ENCODE peak calls at places on chromosome 2, in six cellular contexts. Y is colonic mucosa; K is K562; H is breast epithelium; X is naive thymus-derived CD4-positive, alpha-beta T cell; G is lower lobe of right lung. M is an unnamed sample. For H3K9me3, the result is how much of the 10 kb centered on the place peaks cover.

GRCh38 chr2:82491591-82491990 is 1967.5 kb downstream of the SUCLG1 start:
- DNase-seq in Y (no peak), K (no peak), H (no peak), X (no peak), G (no peak), M (no peak)

GRCh38 chr2:241947876-241948275 is 78.3 kb downstream of the RTP5 start:
- DNase-seq in Y (no peak), K (no peak), H (no peak), X (no peak), G (no peak), M (no peak)

GRCh38 chr2:238591732-238592131 is 165.0 kb downstream of the ASB1 start:
- DNase-seq in Y (no peak), K (no peak), H (no peak), X (no peak), G (no peak), M (no peak)

GRCh38 chr2:158533009-158533408 is 76.3 kb downstream of the PKP4 start:
- DNase-seq in Y (no peak), K (no peak), H (no peak), X (no peak), G (no peak), M (no peak)

GRCh38 chr2:68734688-68735525 is at the start of gene ARHGAP25:
- DNase-seq in Y (peak), K (no peak), H (no peak), X (peak), G (no peak), M (no peak)

GRCh38 chr2:229445013-229445412 is 173.9 kb upstream of the PID1 start:
- DNase-seq in Y (no peak), K (no peak), H (peak), X (no peak), G (no peak), M (no peak)

GRCh38 chr2:23556929-23557328 is 171.9 kb downstream of the KLHL29 start:
- DNase-seq in Y (no peak), K (no peak), H (no peak), X (no peak), G (no peak), M (no peak)

GRCh38 chr2:70785137-70785911 is 5.1 kb downstream of the FIGLA start:
- DNase-seq in Y (no peak), K (peak), H (no peak), X (peak), G (no peak), M (no peak)

GRCh38 chr2:213021971-213022899 is 129.2 kb downstream of the IKZF2 start:
- DNase-seq in Y (no peak), K (no peak), H (no peak), X (no peak), G (no peak), M (no peak)

GRCh38 chr2:211469660-211470059 is 913.3 kb downstream of the CPS1 start:
- DNase-seq in Y (no peak), K (no peak), H (no peak), X (no peak), G (no peak), M (no peak)

GRCh38 chr2:211468217-211468616 is 911.8 kb downstream of the CPS1 start:
- DNase-seq in Y (no peak), K (no peak), H (no peak), X (no peak), G (no peak), M (no peak)

GRCh38 chr2:211473116-211473515 is 916.7 kb downstream of the CPS1 start:
- DNase-seq in Y (no peak), K (no peak), H (no peak), X (no peak), G (no peak), M (no peak)

GRCh38 chr2:211468881-211469280 is 912.5 kb downstream of the CPS1 start:
- DNase-seq in Y (no peak), K (no peak), H (no peak), X (no peak), G (no peak), M (no peak)
- H3K9me3 ChIP-seq in Y (under half), K (under half), H (under half), X (under half), G (under half), M (under half)

DNA sequence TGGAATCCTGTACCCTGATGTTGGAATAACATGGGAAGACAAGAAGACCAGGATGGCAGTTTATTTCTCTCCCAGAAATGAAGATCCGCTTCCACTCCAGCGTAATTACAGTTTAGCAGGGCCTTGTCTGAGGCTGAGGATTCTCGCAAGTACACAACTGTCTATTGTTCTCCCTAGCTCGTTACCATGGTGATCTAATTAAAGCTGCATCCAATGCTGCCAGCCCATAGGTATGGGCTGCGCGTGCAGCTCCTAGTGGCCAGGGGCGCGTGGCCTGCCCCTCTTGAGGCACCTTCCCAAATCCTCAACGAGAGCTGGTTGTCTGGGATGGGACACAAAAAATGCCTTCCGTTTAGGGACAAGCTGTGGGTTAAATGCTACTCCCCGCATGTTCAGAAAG is 344.9 kb downstream of the CYRIA start:
- DNase-seq in Y (no peak), K (no peak), H (no peak), X (no peak), G (no peak), M (no peak)
- H3K9me3 ChIP-seq in Y (under half), K (under half), H (under half), X (under half), G (under half), M (under half)

GRCh38 chr2:126038901-126039300 is 617.1 kb upstream of the GYPC start:
- DNase-seq in Y (no peak), K (no peak), H (no peak), X (no peak), G (no peak), M (no peak)
- H3K9me3 ChIP-seq in Y (under half), K (under half), H (under half), X (under half), G (under half), M (under half)

GRCh38 chr2:161371869-161372268 is 44.2 kb upstream of the TBR1 start:
- DNase-seq in Y (no peak), K (no peak), H (no peak), X (no peak), G (no peak), M (no peak)
- H3K9me3 ChIP-seq in Y (under half), K (under half), H (under half), X (under half), G (under half), M (under half)

GRCh38 chr2:61173116-61173515 is 11.1 kb downstream of the C2orf74 start:
- DNase-seq in Y (no peak), K (no peak), H (no peak), X (no peak), G (no peak), M (no peak)
- H3K9me3 ChIP-seq in Y (under half), K (under half), H (under half), X (under half), G (under half), M (under half)

GRCh38 chr2:108393197-108393596 is 15.4 kb downstream of the SULT1C4 start:
- DNase-seq in Y (no peak), K (no peak), H (no peak), X (no peak), G (no peak), M (no peak)

GRCh38 chr2:108399479-108399878 is 21.7 kb downstream of the SULT1C4 start:
- DNase-seq in Y (no peak), K (no peak), H (no peak), X (no peak), G (no peak), M (no peak)

GRCh38 chr2:108392029-108392428 is 14.3 kb downstream of the SULT1C4 start:
- DNase-seq in Y (no peak), K (no peak), H (no peak), X (no peak), G (no peak), M (no peak)

GRCh38 chr2:108396845-108397244 is 19.1 kb downstream of the SULT1C4 start:
- DNase-seq in Y (no peak), K (no peak), H (no peak), X (no peak), G (no peak), M (no peak)

GRCh38 chr2:108395155-108395554 is 17.4 kb downstream of the SULT1C4 start:
- DNase-seq in Y (no peak), K (no peak), H (no peak), X (no peak), G (no peak), M (no peak)
- H3K9me3 ChIP-seq in Y (under half), K (under half), H (half or more), X (under half), G (under half), M (under half)

DNA sequence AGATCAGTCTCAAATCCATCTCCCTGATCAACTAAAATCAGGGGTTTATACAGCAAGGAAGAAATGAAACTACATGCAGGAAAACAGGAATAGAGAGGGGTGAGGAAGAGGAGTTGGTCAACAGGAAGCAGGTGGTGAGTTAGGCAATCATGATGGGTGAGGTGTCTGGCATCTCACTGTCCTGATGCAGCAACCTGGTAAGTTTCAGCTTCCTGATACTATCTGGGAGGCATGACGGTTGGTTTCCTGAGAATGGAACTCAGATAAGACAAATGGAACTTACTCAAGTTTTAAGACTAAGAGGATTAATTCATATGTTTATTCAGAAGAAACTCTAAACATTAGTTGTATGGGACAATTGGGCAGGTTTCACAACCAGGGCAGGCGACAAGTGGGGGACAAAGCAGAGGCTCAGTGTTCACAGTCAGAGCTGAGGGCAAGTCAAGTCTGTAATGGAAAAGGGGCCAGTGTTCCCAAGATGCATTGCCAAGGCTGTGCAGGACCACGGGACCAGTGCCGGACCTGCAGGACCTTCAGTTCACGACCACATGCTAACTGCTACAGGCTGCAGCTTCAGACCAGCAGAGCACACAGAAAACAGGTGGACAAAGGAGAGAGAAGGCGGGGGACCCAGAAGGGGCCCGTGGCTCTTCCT is 17.7 kb upstream of the GALM start:
- DNase-seq in Y (no peak), K (no peak), H (no peak), X (no peak), G (no peak), M (no peak)
- H3K9me3 ChIP-seq in Y (under half), K (under half), H (under half), X (under half), G (under half), M (under half)

DNA sequence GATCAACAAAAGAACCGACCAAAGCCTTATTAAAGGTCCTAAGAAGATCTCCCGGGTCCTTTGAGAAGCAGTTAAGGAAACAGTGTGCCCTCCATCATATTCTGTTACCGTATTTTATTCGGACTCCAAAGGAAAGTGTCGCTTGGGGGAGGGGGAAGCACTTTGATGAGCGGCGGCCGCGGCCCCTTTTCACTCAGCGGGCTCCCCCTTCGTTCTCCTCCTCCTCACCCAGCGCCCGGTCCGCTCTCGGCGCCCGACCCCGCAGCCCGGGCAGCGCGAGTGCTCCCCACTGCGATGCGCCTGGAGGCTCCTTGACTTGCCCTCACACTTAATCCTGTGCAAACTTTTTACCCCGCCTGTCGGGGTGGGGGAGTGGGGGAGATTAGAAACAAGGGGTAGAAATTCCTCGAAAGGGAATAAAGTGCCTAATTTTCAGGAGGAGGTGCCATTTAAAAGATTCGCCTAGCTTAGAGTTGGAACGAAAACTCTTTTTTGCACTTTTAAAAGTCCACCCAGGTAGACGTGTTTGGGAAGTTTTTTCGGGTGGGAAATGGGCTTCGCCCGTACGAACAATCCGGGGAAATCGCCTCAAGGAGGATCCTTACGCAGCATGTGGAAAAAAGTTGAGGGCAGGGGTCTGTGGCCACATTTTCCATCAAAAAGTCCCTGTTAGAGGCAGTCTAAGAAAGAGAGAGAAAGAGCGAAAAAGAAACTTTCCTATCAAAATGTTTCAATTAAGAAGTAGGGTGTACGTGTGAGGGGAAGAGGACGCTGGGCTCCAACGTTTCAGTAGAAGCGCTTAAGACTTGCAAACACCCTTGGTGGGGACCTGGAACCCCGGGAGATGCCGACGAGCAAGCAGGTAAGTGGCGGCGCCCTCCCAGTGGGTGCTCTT is 1.1 kb upstream of the OTX1 start:
- DNase-seq in Y (no peak), K (no peak), H (no peak), X (no peak), G (no peak), M (no peak)
- H3K9me3 ChIP-seq in Y (under half), K (under half), H (under half), X (under half), G (under half), M (under half)

GRCh38 chr2:6841537-6842287 is 24.0 kb downstream of the CMPK2 start:
- DNase-seq in Y (no peak), K (no peak), H (no peak), X (no peak), G (no peak), M (no peak)
- H3K9me3 ChIP-seq in Y (under half), K (under half), H (half or more), X (under half), G (half or more), M (under half)

GRCh38 chr2:5544205-5544786 is 147.9 kb upstream of the SOX11 start:
- DNase-seq in Y (no peak), K (no peak), H (no peak), X (no peak), G (no peak), M (no peak)
- H3K9me3 ChIP-seq in Y (under half), K (under half), H (under half), X (under half), G (under half), M (under half)

M was measured in T-helper 17 cell.